ENCODE peak calls at places on chromosome 13, in four cellular contexts. C is cardiac muscle cell, R is right cardiac atrium, F is body of pancreas. S is an unnamed sample.

GRCh38 chr13:51152713-51153112 is 41.6 kb upstream of the C13orf42 start:
- DNase-seq in R (no peak), C (no peak), F (no peak), S (peak; percentile 16)

GRCh38 chr13:25727250-25727649 is 324.6 kb downstream of the SHISA2 start:
- DNase-seq in R (no peak), C (no peak), F (peak; percentile 57), S (no peak)

GRCh38 chr13:110546933-110547332 is 14.6 kb downstream of the RAB20 start:
- DNase-seq in R (peak; percentile 89), C (peak; percentile 97), F (peak; percentile 91), S (no peak)

GRCh38 chr13:106532111-106532929 is 3.1 kb downstream of the EFNB2 start:
- DNase-seq in R (no peak), F (no peak), C (peak; percentile 49), S (peak; percentile 75)

GRCh38 chr13:37701972-37702371 is 103.4 kb upstream of the POSTN start:
- DNase-seq in R (no peak), C (peak; percentile 96), F (no peak), S (no peak)

GRCh38 chr13:38686635-38687245 is at the start of gene FREM2:
- DNase-seq in R (no peak), F (peak; percentile 69), C (peak; percentile 13), S (no peak)

GRCh38 chr13:80100636-80101035 is 240.3 kb downstream of the SPRY2 start:
- DNase-seq in R (no peak), C (peak; percentile 56), F (no peak), S (no peak)

GRCh38 chr13:99275093-99275469 is 16.9 kb upstream of the GPR18 start:
- DNase-seq in F (no peak), C (peak; percentile 50), R (no peak), S (no peak)

GRCh38 chr13:29106651-29107050 is 286.5 kb downstream of the MTUS2 start:
- DNase-seq in C (no peak), R (no peak), F (no peak), S (no peak)

GRCh38 chr13:24340608-24340955 is 31.2 kb downstream of the C1QTNF9 start:
- DNase-seq in F (no peak), R (no peak), C (no peak), S (no peak)

GRCh38 chr13:45339867-45340266 is 1.1 kb downstream of the TPT1 start:
- DNase-seq in F (no peak), C (no peak), R (no peak), S (no peak)

GRCh38 chr13:35702316-35702715 is 225.8 kb upstream of the MAB21L1 start:
- DNase-seq in F (no peak), R (no peak), C (no peak), S (no peak)

GRCh38 chr13:73248154-73248553 is 189.3 kb downstream of the KLF5 start:
- DNase-seq in F (no peak), C (no peak), R (no peak), S (no peak)

GRCh38 chr13:29498426-29499040 is 97.0 kb downstream of the SLC7A1 start:
- DNase-seq in C (no peak), R (no peak), F (no peak), S (no peak)

GRCh38 chr13:106573855-106574254 is 5.9 kb upstream of the ARGLU1 start:
- DNase-seq in R (peak; percentile 51), C (peak; percentile 55), F (no peak), S (no peak)

GRCh38 chr13:90709329-90709728 is 638.2 kb upstream of the MIR17HG start:
- DNase-seq in R (no peak), F (no peak), C (no peak), S (no peak)

GRCh38 chr13:33244907-33245287 is 40.7 kb downstream of the STARD13 start:
- DNase-seq in C (no peak), F (no peak), R (no peak), S (no peak)

GRCh38 chr13:64099994-64100393 is 2684.3 kb upstream of the PCDH20 start:
- DNase-seq in F (no peak), R (no peak), C (no peak), S (no peak)

GRCh38 chr13:68574053-68574452 is 1343.9 kb upstream of the PCDH9 start:
- DNase-seq in C (no peak), F (no peak), R (no peak), S (no peak)

GRCh38 chr13:108437496-108437895 is 168.0 kb downstream of the TNFSF13B start:
- DNase-seq in F (no peak), R (no peak), C (no peak), S (no peak)

GRCh38 chr13:77048592-77048991 is 21.6 kb upstream of the FBXL3 start:
- DNase-seq in C (peak; percentile 26), R (no peak), F (no peak), S (no peak)

GRCh38 chr13:100203696-100204367 is 114.9 kb downstream of the PCCA start:
- DNase-seq in R (no peak), F (no peak), C (peak; percentile 58), S (no peak)

GRCh38 chr13:70125693-70126092 is 17.4 kb upstream of the KLHL1 start:
- DNase-seq in R (no peak), C (no peak), F (no peak), S (no peak)

GRCh38 chr13:67223024-67223423 is 7.1 kb downstream of the PCDH9 start:
- DNase-seq in F (no peak), R (no peak), C (peak; percentile 36), S (no peak)

GRCh38 chr13:110581489-110582185 is 20.1 kb upstream of the RAB20 start:
- DNase-seq in R (no peak), F (no peak), C (no peak), S (no peak)

GRCh38 chr13:28636677-28637317 is 22.1 kb upstream of the POMP start:
- DNase-seq in R (peak; percentile 33), C (peak; percentile 80), F (peak; percentile 42), S (peak; percentile 64)

GRCh38 chr13:109704771-109705628 is 81.4 kb downstream of the IRS2 start:
- DNase-seq in F (no peak), R (peak; percentile 52), C (peak; percentile 42), S (no peak)

GRCh38 chr13:38321654-38322053 is 28.0 kb upstream of the UFM1 start:
- DNase-seq in F (no peak), C (no peak), R (no peak), S (no peak)

GRCh38 chr13:88937381-88937780 is 1266.2 kb downstream of the SLITRK5 start:
- DNase-seq in R (no peak), C (no peak), F (no peak), S (peak; percentile 15)

GRCh38 chr13:76745246-76746200 is 140.7 kb downstream of the KCTD12 start:
- DNase-seq in C (peak; percentile 55), R (no peak), F (no peak), S (no peak)

GRCh38 chr13:44078806-44079378 is 199.2 kb downstream of the LACC1 start:
- DNase-seq in R (no peak), C (no peak), F (no peak), S (no peak)
- H3K4me3 ChIP-seq in R (no peak overlapping the region), C (no peak overlapping the region), F (no peak overlapping the region), S (no peak overlapping the region)

GRCh38 chr13:27023385-27023784 is 148.2 kb downstream of the USP12 start:
- DNase-seq in F (no peak), R (no peak), C (no peak), S (no peak)

GRCh38 chr13:27026396-27026795 is 145.2 kb downstream of the USP12 start:
- DNase-seq in F (no peak), R (no peak), C (no peak), S (no peak)

GRCh38 chr13:27022571-27023311 is 148.9 kb downstream of the USP12 start:
- DNase-seq in C (peak; percentile 49), F (no peak), R (no peak), S (no peak)

GRCh38 chr13:27024781-27025492 is 146.7 kb downstream of the USP12 start:
- DNase-seq in C (no peak), R (no peak), F (no peak), S (no peak)

DNA sequence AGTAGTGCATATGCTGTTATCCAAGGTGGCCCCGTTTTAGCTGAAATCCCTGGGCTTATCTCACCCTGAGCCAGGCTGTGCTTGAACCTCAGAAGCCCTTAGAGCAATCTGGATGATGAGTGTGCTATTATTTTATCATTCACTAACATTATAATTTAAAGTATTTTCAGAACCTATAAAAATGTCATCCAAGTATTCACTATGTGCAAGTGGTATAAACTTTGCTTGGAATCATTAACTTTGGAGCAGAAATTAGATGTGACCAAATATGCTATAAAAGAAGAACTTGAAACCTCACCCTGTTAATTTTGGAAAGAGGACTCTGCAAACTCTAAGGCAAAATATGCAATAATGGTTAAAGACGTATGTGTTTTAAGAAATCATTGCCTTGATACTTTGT is 147.5 kb downstream of the USP12 start:
- DNase-seq in F (no peak), R (no peak), C (no peak), S (no peak)
- H3K4me1 ChIP-seq in F (peaks cover 5% of the 10 kb centered on the region), R (no peaks in the 10 kb centered on the region), C (peaks cover 6% of the 10 kb centered on the region), S (no peaks in the 10 kb centered on the region)

GRCh38 chr13:75481176-75482069 is 546 bp downstream of the TBC1D4 start:
- DNase-seq in F (peak; percentile 38), C (peak; percentile 33), R (peak; percentile 42), S (peak; percentile 66)

GRCh38 chr13:75479102-75479501 is 2.9 kb downstream of the TBC1D4 start:
- DNase-seq in C (no peak), R (no peak), F (no peak), S (no peak)

GRCh38 chr13:75482820-75483079 is 781 bp upstream of the TBC1D4 start:
- DNase-seq in C (no peak), R (no peak), F (no peak), S (no peak)

GRCh38 chr13:75482070-75482819 is at the start of gene TBC1D4:
- DNase-seq in R (peak; percentile 87), F (peak; percentile 83), C (peak; percentile 96), S (peak; percentile 95)

DNA sequence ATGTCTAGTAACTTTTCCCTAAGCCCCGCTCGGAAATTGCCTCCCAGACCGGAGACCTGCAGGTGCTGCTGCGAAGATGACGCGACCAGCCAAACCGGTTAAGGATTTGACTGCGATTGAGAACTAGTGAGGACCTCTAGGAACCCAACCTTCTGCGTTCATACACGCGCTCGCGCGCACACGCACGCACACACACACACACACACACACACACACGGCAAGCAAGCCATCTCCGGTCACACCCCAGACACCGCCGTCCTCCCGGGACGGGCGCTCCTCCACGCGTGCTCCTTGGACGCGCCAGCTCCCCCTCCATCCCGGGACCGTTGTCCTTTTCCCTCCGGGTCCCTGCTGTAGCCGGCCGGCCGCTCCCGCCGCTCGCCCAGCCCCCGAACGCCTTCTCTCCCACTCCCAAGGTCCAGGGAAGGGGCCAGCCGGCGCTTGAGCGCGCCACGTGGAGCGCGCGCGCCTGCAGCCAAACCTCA is 1.2 kb downstream of the TBC1D4 start:
- DNase-seq in C (peak; percentile 53), R (peak; percentile 57), F (peak; percentile 80), S (peak; percentile 68)
- H3K4me3 ChIP-seq in C (peak overlapping the region; percentile 61), R (peak overlapping the region; percentile 88), F (peak overlapping the region; percentile 49), S (peak overlapping the region; percentile 90)

DNA sequence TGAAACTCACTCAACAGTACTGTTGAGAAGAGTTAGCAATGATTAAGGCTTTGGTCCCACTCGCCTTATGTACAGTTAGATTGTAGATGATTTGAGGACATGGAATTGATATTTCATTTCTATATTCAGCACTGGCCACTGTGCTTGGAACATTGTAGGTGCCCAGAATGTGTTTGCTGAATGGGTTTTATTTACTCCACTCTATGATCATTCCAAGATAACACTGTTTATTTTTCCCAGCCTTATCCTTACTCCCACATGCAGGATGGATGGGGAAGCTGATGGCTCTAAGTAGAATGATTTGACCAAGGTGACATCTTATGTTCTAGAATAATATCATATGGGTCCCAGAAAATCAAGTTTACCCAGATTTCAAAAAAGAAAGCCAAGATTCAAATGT is 124.6 kb upstream of the RXFP2 start:
- DNase-seq in C (no peak), F (no peak), R (no peak), S (no peak)
- H3K4me1 ChIP-seq in C (no peaks in the 10 kb centered on the region), F (no peaks in the 10 kb centered on the region), R (no peaks in the 10 kb centered on the region), S (no peaks in the 10 kb centered on the region)